ENCODE peak calls at places on chromosome 7, in six cellular contexts. One of them, this sample, is unnamed.

GRCh38 chr7:22442887-22443369 is 57.1 kb downstream of the STEAP1B start:
- DNase-seq in K562: no peak
- DNase-seq in GM23338: no peak
- DNase-seq in HepG2: no peak
- DNase-seq in H1: no peak
- DNase-seq in WTC11: no peak
- DNase-seq in this sample: no peak

GRCh38 chr7:45646996-45647411 is 72.8 kb downstream of the ADCY1 start:
- DNase-seq in K562: no peak
- DNase-seq in GM23338: peak
- DNase-seq in HepG2: no peak
- DNase-seq in H1: peak
- DNase-seq in WTC11: no peak
- DNase-seq in this sample: no peak

GRCh38 chr7:68537228-68538071 is 1060.8 kb upstream of the AUTS2 start:
- DNase-seq in K562: no peak
- DNase-seq in GM23338: no peak
- DNase-seq in HepG2: no peak
- DNase-seq in H1: no peak
- DNase-seq in WTC11: no peak
- DNase-seq in this sample: no peak

GRCh38 chr7:53326634-53327033 is 291.2 kb downstream of the POM121L12 start:
- DNase-seq in K562: no peak
- DNase-seq in GM23338: peak
- DNase-seq in HepG2: no peak
- DNase-seq in H1: no peak
- DNase-seq in WTC11: no peak
- DNase-seq in this sample: no peak

GRCh38 chr7:52959336-52959735 is 76.1 kb upstream of the POM121L12 start:
- DNase-seq in K562: no peak
- DNase-seq in GM23338: no peak
- DNase-seq in HepG2: no peak
- DNase-seq in H1: no peak
- DNase-seq in WTC11: no peak
- DNase-seq in this sample: no peak

GRCh38 chr7:70571403-70571911 is 560.5 kb upstream of the GALNT17 start:
- DNase-seq in K562: no peak
- DNase-seq in GM23338: no peak
- DNase-seq in HepG2: peak
- DNase-seq in H1: no peak
- DNase-seq in WTC11: no peak
- DNase-seq in this sample: no peak

GRCh38 chr7:95213809-95214492 is 110.4 kb downstream of the PON1 start:
- DNase-seq in K562: no peak
- DNase-seq in GM23338: no peak
- DNase-seq in HepG2: no peak
- DNase-seq in H1: no peak
- DNase-seq in WTC11: no peak
- DNase-seq in this sample: no peak

GRCh38 chr7:44622342-44623151 is 16.1 kb downstream of the OGDH start:
- DNase-seq in K562: no peak
- DNase-seq in GM23338: no peak
- DNase-seq in HepG2: peak
- DNase-seq in H1: no peak
- DNase-seq in WTC11: no peak
- DNase-seq in this sample: no peak

GRCh38 chr7:6642239-6642839 is 5.2 kb downstream of the ZNF316 start:
- DNase-seq in K562: no peak
- DNase-seq in GM23338: no peak
- DNase-seq in HepG2: no peak
- DNase-seq in H1: no peak
- DNase-seq in WTC11: no peak
- DNase-seq in this sample: no peak

GRCh38 chr7:129427646-129428045 is 6.6 kb upstream of the STRIP2 start:
- DNase-seq in K562: no peak
- DNase-seq in GM23338: no peak
- DNase-seq in HepG2: no peak
- DNase-seq in H1: no peak
- DNase-seq in WTC11: no peak
- DNase-seq in this sample: no peak

GRCh38 chr7:30523466-30523865 is 18.8 kb upstream of the GGCT start:
- DNase-seq in K562: no peak
- DNase-seq in GM23338: no peak
- DNase-seq in HepG2: no peak
- DNase-seq in H1: no peak
- DNase-seq in WTC11: no peak
- DNase-seq in this sample: no peak

GRCh38 chr7:81161459-81162075 is 242.7 kb upstream of the SEMA3C start:
- DNase-seq in K562: peak
- DNase-seq in GM23338: no peak
- DNase-seq in HepG2: peak
- DNase-seq in H1: no peak
- DNase-seq in WTC11: no peak
- DNase-seq in this sample: no peak

GRCh38 chr7:88204525-88205103 is 15.2 kb downstream of the SRI start:
- DNase-seq in K562: peak
- DNase-seq in GM23338: no peak
- DNase-seq in HepG2: no peak
- DNase-seq in H1: no peak
- DNase-seq in WTC11: no peak
- DNase-seq in this sample: no peak

GRCh38 chr7:27167170-27167505 is 1.8 kb upstream of the HOXA9 start:
- DNase-seq in K562: no peak
- DNase-seq in GM23338: peak
- DNase-seq in HepG2: no peak
- DNase-seq in H1: no peak
- DNase-seq in WTC11: no peak
- DNase-seq in this sample: no peak

GRCh38 chr7:124032369-124033092 is at the start of gene TMEM229A:
- DNase-seq in K562: no peak
- DNase-seq in GM23338: peak
- DNase-seq in HepG2: no peak
- DNase-seq in H1: peak
- DNase-seq in WTC11: peak
- DNase-seq in this sample: no peak

GRCh38 chr7:12661581-12661980 is 25.9 kb upstream of the ARL4A start:
- DNase-seq in K562: no peak
- DNase-seq in GM23338: no peak
- DNase-seq in HepG2: no peak
- DNase-seq in H1: no peak
- DNase-seq in WTC11: no peak
- DNase-seq in this sample: no peak

GRCh38 chr7:30977896-30978564 is 14.3 kb downstream of the GHRHR start:
- DNase-seq in K562: peak
- DNase-seq in GM23338: peak
- DNase-seq in HepG2: peak
- DNase-seq in H1: peak
- DNase-seq in WTC11: peak
- DNase-seq in this sample: no peak

GRCh38 chr7:28767356-28767755 is 190.8 kb downstream of the TRIL start:
- DNase-seq in K562: no peak
- DNase-seq in GM23338: no peak
- DNase-seq in HepG2: no peak
- DNase-seq in H1: no peak
- DNase-seq in WTC11: no peak
- DNase-seq in this sample: no peak

GRCh38 chr7:47488969-47489342 is 93.0 kb downstream of the TNS3 start:
- DNase-seq in K562: no peak
- DNase-seq in GM23338: peak
- DNase-seq in HepG2: no peak
- DNase-seq in H1: no peak
- DNase-seq in WTC11: no peak
- DNase-seq in this sample: no peak

GRCh38 chr7:143325215-143325614 is 9.3 kb downstream of the CLCN1 start:
- DNase-seq in K562: no peak
- DNase-seq in GM23338: no peak
- DNase-seq in HepG2: no peak
- DNase-seq in H1: no peak
- DNase-seq in WTC11: no peak
- DNase-seq in this sample: no peak

GRCh38 chr7:18552311-18552916 is 56.9 kb downstream of the HDAC9 start:
- DNase-seq in K562: no peak
- DNase-seq in GM23338: no peak
- DNase-seq in HepG2: no peak
- DNase-seq in H1: no peak
- DNase-seq in WTC11: no peak
- DNase-seq in this sample: no peak

GRCh38 chr7:100349757-100350156 is 8.2 kb upstream of the PILRB start:
- DNase-seq in K562: no peak
- DNase-seq in GM23338: no peak
- DNase-seq in HepG2: no peak
- DNase-seq in H1: no peak
- DNase-seq in WTC11: no peak
- DNase-seq in this sample: no peak

GRCh38 chr7:144670251-144670650 is 165.6 kb downstream of the TPK1 start:
- DNase-seq in K562: no peak
- DNase-seq in GM23338: peak
- DNase-seq in HepG2: no peak
- DNase-seq in H1: no peak
- DNase-seq in WTC11: no peak
- DNase-seq in this sample: no peak

DNA sequence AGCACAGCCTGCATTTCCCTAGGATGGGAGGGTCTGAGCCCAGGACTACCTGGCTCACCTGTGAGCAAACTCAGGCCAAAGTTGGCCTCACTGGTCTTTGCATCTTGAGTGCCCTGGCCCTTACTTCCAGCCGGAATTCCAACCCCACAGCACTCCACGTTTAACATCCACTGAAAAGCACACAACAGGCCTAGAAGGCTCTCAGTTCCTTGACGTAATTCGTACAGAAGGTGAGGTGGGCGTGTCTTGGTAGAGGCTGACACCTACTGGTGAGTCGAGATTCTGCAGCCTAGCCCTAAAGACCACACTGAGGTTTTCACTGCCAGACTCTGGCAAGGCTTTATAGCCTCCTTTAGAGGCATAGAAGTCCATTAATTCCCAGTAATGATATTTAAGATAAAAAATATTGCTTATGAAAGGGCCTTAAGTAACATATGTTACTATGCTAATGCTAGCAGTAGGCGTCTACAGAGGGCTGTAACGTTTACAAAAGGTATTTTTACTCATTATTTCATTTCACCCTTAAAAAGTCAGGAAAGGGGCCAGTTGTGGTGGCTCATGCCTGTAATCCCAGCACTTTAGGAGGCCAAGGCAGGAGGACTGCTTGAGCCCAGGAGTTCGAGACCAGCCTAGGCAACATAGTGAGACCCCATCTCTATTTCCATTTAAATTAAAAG is 95.8 kb downstream of the HIP1 start:
- DNase-seq in K562: peak
- DNase-seq in GM23338: peak
- DNase-seq in HepG2: peak
- DNase-seq in H1: peak
- DNase-seq in WTC11: peak
- DNase-seq in this sample: peak
- TF ChIP-seq CREB1 in K562: no peak
- TF ChIP-seq CREB1 in GM23338: no peak
- TF ChIP-seq CREB1 in HepG2: no peak
- TF ChIP-seq CREB1 in H1: peak
- TF ChIP-seq CREB1 in WTC11: no peak
- TF ChIP-seq CREB1 in this sample: peak

DNA sequence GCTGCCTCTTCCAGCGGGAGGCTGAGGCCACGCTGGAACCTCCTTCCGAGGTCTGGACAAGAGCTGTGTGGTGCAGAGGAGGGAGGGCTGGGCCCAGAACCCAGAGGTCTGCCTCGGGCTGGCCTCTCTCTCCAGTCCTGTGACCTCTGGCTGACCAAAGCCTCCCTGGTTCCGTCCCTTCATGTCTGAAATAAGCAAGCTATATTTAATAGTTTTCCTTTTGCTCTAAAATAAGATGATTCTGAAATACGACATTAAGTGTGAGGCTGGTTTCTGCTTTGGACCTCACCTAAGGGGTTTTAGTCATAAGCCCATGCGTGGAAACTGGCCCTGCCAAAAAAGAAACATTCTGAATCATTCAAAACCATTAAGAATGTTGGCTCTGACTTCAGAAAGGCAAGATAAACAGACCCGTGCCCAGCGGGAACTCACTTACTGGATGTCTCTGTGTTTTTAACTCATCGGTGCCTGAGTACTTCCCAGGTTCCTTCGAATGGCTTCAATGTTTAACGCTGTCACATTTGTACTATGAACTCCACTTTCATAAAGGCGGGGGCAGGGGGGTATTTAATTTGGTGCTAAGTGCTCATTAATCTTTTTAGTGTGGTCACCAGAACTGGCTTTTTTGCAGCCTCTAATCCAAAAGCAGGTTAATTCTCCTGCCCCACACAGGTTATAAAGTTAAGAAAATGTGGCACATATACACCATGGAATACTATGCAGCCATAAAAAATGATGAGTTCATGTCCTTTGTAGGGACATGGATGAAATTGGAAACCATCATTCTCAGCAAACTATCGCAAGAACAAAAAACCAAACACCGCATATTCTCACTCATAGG is 157.5 kb upstream of the KLF14 start:
- DNase-seq in K562: no peak
- DNase-seq in GM23338: no peak
- DNase-seq in HepG2: no peak
- DNase-seq in H1: no peak
- DNase-seq in WTC11: no peak
- DNase-seq in this sample: no peak
- TF ChIP-seq CREB1 in K562: no peak
- TF ChIP-seq CREB1 in GM23338: no peak
- TF ChIP-seq CREB1 in HepG2: no peak
- TF ChIP-seq CREB1 in H1: no peak
- TF ChIP-seq CREB1 in WTC11: no peak
- TF ChIP-seq CREB1 in this sample: no peak

DNA sequence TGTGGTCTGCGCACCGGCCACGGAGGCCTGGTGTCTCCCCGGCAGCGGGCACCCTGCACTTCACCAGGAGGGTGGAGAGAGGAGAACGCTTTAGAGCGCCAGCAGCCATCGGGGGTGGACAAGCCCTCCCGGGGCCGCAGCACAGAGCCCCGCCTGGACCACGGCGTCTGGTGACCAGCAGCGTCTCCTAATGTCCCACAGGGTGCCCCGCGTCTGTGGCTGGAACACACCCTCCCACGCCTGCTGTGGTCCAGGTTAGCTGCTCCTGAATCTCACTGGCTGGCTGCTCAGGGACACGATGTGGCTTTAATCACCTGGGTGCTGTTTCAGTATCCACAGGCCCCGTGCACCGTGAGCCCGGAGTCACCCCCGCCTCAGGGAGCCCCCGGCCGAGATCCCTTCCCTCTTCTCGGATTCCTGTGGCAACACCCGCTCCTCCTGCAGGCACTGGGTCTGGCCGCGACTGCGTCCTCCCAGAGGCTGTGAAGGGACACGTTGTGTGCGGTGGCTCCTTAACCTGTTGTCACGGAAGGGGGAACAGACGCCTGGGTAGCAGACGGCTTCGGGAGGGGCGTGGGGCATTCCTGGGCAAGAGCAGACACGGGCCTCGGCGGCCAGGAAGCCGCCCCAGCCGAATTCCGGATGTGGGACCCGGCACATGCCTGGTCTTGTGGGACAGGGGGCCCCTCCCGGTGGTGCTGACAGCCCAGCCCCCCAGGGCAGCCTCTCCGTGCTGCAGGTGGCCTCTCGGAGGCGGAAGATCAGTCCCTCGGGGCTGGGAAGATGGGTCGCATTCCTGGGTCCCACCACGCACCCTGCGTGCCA is 78.9 kb downstream of the FOXL3 start:
- DNase-seq in K562: no peak
- DNase-seq in GM23338: no peak
- DNase-seq in HepG2: no peak
- DNase-seq in H1: no peak
- DNase-seq in WTC11: no peak
- DNase-seq in this sample: no peak
- TF ChIP-seq CREB1 in K562: no peak
- TF ChIP-seq CREB1 in GM23338: no peak
- TF ChIP-seq CREB1 in HepG2: no peak
- TF ChIP-seq CREB1 in H1: no peak
- TF ChIP-seq CREB1 in WTC11: no peak
- TF ChIP-seq CREB1 in this sample: no peak

GRCh38 chr7:43396193-43396747 is 186.6 kb upstream of the STK17A start:
- DNase-seq in K562: no peak
- DNase-seq in GM23338: peak
- DNase-seq in HepG2: no peak
- DNase-seq in H1: no peak
- DNase-seq in WTC11: no peak
- DNase-seq in this sample: no peak
- TF ChIP-seq CREB1 in K562: no peak
- TF ChIP-seq CREB1 in GM23338: no peak
- TF ChIP-seq CREB1 in HepG2: no peak
- TF ChIP-seq CREB1 in H1: no peak
- TF ChIP-seq CREB1 in WTC11: no peak
- TF ChIP-seq CREB1 in this sample: no peak

This sample was measured in GM12878.